ENCODE peak calls at places on chromosome 21, in six cellular contexts. Q is cardiac muscle cell, U is cardiac fibroblast, E is fibroblast of pulmonary artery, D is brain microvascular endothelial cell, Y is astrocyte of the spinal cord. F is an unnamed sample.

GRCh38 chr21:29322570-29322957 is 23.8 kb downstream of the BACH1 start:
- DNase-seq in E (no peak), D (no peak), Q (no peak), Y (no peak), U (no peak), F (no peak)

GRCh38 chr21:16318651-16319300 is 589.0 kb downstream of the USP25 start:
- DNase-seq in Y (no peak), Q (no peak), D (no peak), E (no peak), U (no peak), F (no peak)

GRCh38 chr21:15431053-15431452 is 298.7 kb upstream of the USP25 start:
- DNase-seq in Y (no peak), E (no peak), U (no peak), D (no peak), Q (no peak), F (no peak)

GRCh38 chr21:43364851-43365424 is 62.0 kb downstream of the SIK1 start:
- DNase-seq in D (no peak), Q (peak), E (no peak), U (no peak), Y (no peak), F (no peak)

GRCh38 chr21:43778469-43779335 is 2.6 kb upstream of the CSTB start:
- DNase-seq in E (no peak), Y (peak), U (no peak), Q (no peak), D (no peak), F (no peak)

GRCh38 chr21:44708213-44708865 is 3.0 kb downstream of the TSPEAR start:
- DNase-seq in U (no peak), Y (no peak), D (no peak), Q (no peak), E (no peak), F (no peak)

GRCh38 chr21:39251326-39251725 is 62.1 kb downstream of the BRWD1 start:
- DNase-seq in U (peak), E (no peak), Y (no peak), Q (no peak), D (no peak), F (peak)

GRCh38 chr21:43917515-43918384 is 52.7 kb downstream of the AGPAT3 start:
- DNase-seq in U (no peak), Y (no peak), Q (no peak), D (no peak), E (no peak), F (no peak)

GRCh38 chr21:40276001-40276400 is 408.8 kb downstream of the PCP4 start:
- DNase-seq in Y (no peak), D (no peak), U (no peak), Q (no peak), E (no peak), F (no peak)

GRCh38 chr21:16437586-16437985 is 707.8 kb downstream of the USP25 start:
- DNase-seq in Q (no peak), D (no peak), U (no peak), E (no peak), Y (no peak), F (no peak)

GRCh38 chr21:45054162-45054926 is 20.0 kb upstream of the ADARB1 start:
- DNase-seq in Y (no peak), D (no peak), Q (no peak), U (no peak), E (no peak), F (no peak)

GRCh38 chr21:26055010-26055409 is 115.6 kb downstream of the APP start:
- DNase-seq in D (no peak), Q (no peak), E (no peak), Y (no peak), U (no peak), F (no peak)

GRCh38 chr21:29074783-29075182 is 1.3 kb upstream of the CCT8 start:
- DNase-seq in Y (no peak), U (no peak), E (no peak), D (no peak), Q (no peak), F (no peak)

GRCh38 chr21:43362928-43363314 is 64.0 kb downstream of the SIK1 start:
- DNase-seq in E (no peak), D (no peak), Q (no peak), U (no peak), Y (peak), F (no peak)

GRCh38 chr21:26170471-26171309 is at the start of gene APP:
- DNase-seq in E (peak), D (peak), U (peak), Q (peak), Y (peak), F (peak)

GRCh38 chr21:28336299-28336698 is 656.4 kb downstream of the LTN1 start:
- DNase-seq in D (peak), Y (peak), E (peak), U (peak), Q (peak), F (peak)

GRCh38 chr21:35476616-35477395 is 427.7 kb upstream of the RUNX1 start:
- DNase-seq in U (peak), Y (peak), E (peak), Q (no peak), D (peak), F (peak)

GRCh38 chr21:44765231-44766013 is 36.2 kb downstream of the UBE2G2 start:
- DNase-seq in U (peak), Y (peak), D (no peak), E (no peak), Q (no peak), F (peak)

GRCh38 chr21:42835211-42835610 is 44.1 kb downstream of the WDR4 start:
- DNase-seq in Q (no peak), Y (no peak), E (no peak), D (no peak), U (no peak), F (no peak)

GRCh38 chr21:39096754-39097153 is 86.5 kb downstream of the PSMG1 start:
- DNase-seq in Q (no peak), D (no peak), U (no peak), E (no peak), Y (no peak), F (no peak)

GRCh38 chr21:42819861-42820512 is 59.4 kb downstream of the WDR4 start:
- DNase-seq in Q (no peak), Y (no peak), E (no peak), D (no peak), U (no peak), F (no peak)

GRCh38 chr21:36487641-36488307 is 7.9 kb upstream of the CLDN14 start:
- DNase-seq in E (peak), Y (peak), D (peak), Q (no peak), U (peak), F (peak)

GRCh38 chr21:44510508-44511218 is 29.3 kb downstream of the KRTAP10-1 start:
- DNase-seq in E (peak), D (peak), U (peak), Q (peak), Y (no peak), F (peak)

GRCh38 chr21:44872568-44873355 is 728 bp downstream of the PTTG1IP start:
- DNase-seq in D (peak), U (peak), Q (peak), E (peak), Y (peak), F (peak)

DNA sequence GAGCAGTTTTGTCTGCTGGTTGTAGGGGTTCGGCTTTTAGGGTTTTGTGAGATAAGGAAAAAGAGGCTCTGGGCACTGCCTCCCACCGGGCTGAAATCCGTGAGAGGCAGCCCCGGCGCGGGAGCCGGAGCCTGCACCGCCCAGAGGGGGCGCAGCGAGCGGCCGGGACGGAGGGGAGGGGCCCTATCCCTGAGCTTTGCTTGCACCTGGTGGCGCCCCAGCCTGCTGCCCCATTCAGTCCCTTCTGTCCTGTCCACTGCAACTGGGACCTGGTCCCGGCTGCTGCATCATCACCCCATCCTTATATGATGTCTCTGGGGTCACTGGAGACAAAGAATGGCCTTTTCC is 512 bp upstream of the KCNJ6 start:
- DNase-seq in E (no peak), D (no peak), Q (peak), Y (no peak), U (no peak), F (no peak)
- H3K4me3 ChIP-seq in E (no peak), D (peak), Q (peak), Y (no peak), U (peak), F (no peak)

GRCh38 chr21:41662161-41662560 is 104.7 kb downstream of the RIPK4 start:
- DNase-seq in E (no peak), Y (no peak), D (no peak), Q (no peak), U (no peak), F (no peak)

GRCh38 chr21:41662761-41663160 is 104.1 kb downstream of the RIPK4 start:
- DNase-seq in E (no peak), Y (no peak), D (no peak), Q (no peak), U (no peak), F (no peak)

GRCh38 chr21:41660748-41661147 is 106.1 kb downstream of the RIPK4 start:
- DNase-seq in Q (no peak), D (no peak), Y (no peak), U (no peak), E (no peak), F (no peak)

GRCh38 chr21:41658321-41658720 is 108.5 kb downstream of the RIPK4 start:
- DNase-seq in Q (no peak), U (no peak), D (no peak), Y (no peak), E (no peak), F (no peak)

GRCh38 chr21:41659791-41660560 is 106.9 kb downstream of the RIPK4 start:
- DNase-seq in D (peak), U (peak), E (peak), Y (peak), Q (no peak), F (peak)
- TF ChIP-seq CTCF in D (peak), U (peak), E (peak), Y (peak), Q (peak), F (peak)

DNA sequence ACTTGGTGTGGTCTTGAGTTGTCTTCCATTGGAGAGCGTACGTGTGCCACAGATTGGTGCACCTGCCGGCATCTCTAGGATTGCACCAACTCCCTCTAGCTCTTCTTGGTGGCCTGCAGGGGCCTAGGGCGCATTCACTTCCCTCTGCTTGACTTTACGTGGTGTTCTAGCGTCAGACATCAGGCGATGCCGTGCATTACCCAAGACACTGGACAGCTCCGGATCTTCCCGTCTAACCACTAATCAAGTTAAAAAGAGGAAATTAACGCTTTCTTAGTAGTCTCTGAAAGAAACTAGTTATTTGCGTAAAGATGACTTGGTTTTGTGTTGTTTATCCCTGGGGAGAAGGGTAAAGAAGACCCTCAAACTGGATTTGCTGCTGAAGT is 510 bp upstream of the IL10RB start:
- DNase-seq in U (peak), Y (no peak), Q (no peak), D (no peak), E (no peak), F (peak)
- H3K4me3 ChIP-seq in U (peak), Y (peak), Q (peak), D (peak), E (peak), F (peak)

GRCh38 chr21:31731802-31732537 is at the start of gene SCAF4:
- DNase-seq in E (peak), U (peak), Q (peak), Y (peak), D (peak), F (peak)

GRCh38 chr21:31730687-31731111 is 1.2 kb downstream of the SCAF4 start:
- DNase-seq in Y (peak), Q (peak), D (no peak), E (peak), U (peak), F (no peak)

GRCh38 chr21:31729622-31730343 is 2.1 kb downstream of the SCAF4 start:
- DNase-seq in U (no peak), Y (no peak), Q (no peak), E (no peak), D (no peak), F (no peak)

GRCh38 chr21:31732538-31732864 is 583 bp upstream of the SCAF4 start:
- DNase-seq in U (no peak), E (no peak), Q (no peak), D (peak), Y (peak), F (no peak)

DNA sequence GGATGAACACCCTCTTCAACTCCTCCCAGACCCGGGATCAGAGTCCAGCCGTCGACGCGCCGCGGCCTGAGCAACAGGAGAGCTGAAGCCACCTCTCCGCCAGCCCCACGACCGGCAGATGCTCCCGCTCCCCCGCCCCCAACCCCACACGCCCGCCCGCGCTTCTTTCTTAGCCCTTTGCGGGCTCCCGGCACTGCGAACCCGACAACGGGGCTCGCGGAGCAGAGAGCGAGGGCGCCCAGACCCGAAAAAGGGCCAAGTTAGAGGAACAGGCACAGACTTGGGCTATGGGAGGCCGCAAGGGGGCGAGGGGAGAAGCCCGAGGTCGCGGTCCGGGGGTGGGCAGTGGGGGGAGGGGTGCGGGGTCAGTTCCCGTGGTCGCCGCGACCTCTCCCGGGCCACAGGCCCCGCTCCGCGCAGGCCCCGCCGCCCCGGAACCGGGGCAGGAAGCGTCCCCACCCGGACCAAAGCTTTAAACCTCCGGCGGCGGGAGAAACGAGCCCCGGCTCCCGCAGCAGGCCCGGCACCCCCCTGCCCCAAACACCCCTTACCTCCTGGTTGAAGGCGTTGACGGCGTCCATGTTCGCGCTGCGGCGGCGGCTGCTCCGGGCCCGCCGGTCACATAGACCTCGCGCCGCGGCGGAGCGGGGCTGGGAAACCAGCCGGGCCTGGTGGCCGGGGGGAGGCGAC is 661 bp downstream of the SCAF4 start:
- DNase-seq in E (no peak), Q (peak), U (no peak), D (no peak), Y (no peak), F (peak)
- TF ChIP-seq CTCF in E (no peak), Q (peak), U (no peak), D (no peak), Y (peak), F (peak)

DNA sequence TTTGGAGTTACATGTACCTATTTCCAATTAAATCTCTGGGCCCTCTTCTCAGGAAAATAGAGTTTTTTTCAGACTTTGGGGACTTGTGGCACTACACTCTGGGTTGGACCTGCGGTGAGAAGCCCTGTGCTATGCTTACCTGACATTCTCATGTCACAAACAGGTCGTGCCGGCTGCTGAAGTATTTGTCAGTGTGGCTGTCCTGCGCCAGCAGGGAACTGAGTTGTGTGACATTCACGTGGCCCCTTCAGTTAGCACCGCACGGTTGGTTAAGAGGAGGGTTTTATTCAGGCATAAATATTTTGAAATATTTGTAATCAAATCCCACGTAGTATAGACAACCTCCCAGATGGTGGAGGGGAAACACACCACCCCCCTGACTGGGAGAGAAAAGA is 6.3 kb upstream of the COL6A2 start:
- DNase-seq in Q (no peak), Y (no peak), U (no peak), E (no peak), D (no peak), F (no peak)
- H3K4me3 ChIP-seq in Q (no peak), Y (no peak), U (peak), E (no peak), D (no peak), F (peak)

F was measured in fibroblast of mammary gland.